ENCODE peak calls at places on chromosomes 5 and 9, in four cellular contexts. U is NCI-H2107, W is left colon, V is left lung. S is an unnamed sample.

GRCh38 chr9:110303136-110303535 is 34.5 kb downstream of the TXNDC8 start:
- DNase-seq in U (no peak), V (no peak), W (no peak), S (no peak)

GRCh38 chr5:73654861-73655318 is 28.9 kb downstream of the ARHGEF28 start:
- DNase-seq in W (no peak), V (no peak), U (no peak), S (no peak)

GRCh38 chr5:156359452-156359851 is 32.5 kb downstream of the SGCD start:
- DNase-seq in U (no peak), V (no peak), W (no peak), S (no peak)

GRCh38 chr9:68750786-68751185 is 45.7 kb downstream of the PIP5K1B start:
- DNase-seq in V (no peak), W (no peak), U (no peak), S (no peak)

GRCh38 chr5:10485142-10485795 is 43.6 kb downstream of the ROPN1L start:
- DNase-seq in W (no peak), U (no peak), V (no peak), S (peak; percentile 79)

GRCh38 chr9:103977163-103977562 is 116.9 kb upstream of the SMC2 start:
- DNase-seq in V (no peak), U (no peak), W (no peak), S (no peak)

GRCh38 chr5:115348175-115348574 is 51.7 kb upstream of the CCDC112 start:
- DNase-seq in V (no peak), W (no peak), U (no peak), S (no peak)

GRCh38 chr5:160181965-160182622 is 47.2 kb upstream of the FABP6 start:
- DNase-seq in U (no peak), W (no peak), V (no peak), S (no peak)

GRCh38 chr5:54526604-54527359 is 9.2 kb downstream of the SNX18 start:
- DNase-seq in U (no peak), W (no peak), V (no peak), S (no peak)

GRCh38 chr5:173495225-173495904 is 121.1 kb downstream of the BOD1 start:
- DNase-seq in V (no peak), U (no peak), W (no peak), S (no peak)

GRCh38 chr9:88710449-88710848 is 175.5 kb downstream of the NXNL2 start:
- DNase-seq in U (no peak), V (no peak), W (no peak), S (no peak)

GRCh38 chr9:98625728-98626127 is 83.0 kb downstream of the GABBR2 start:
- DNase-seq in U (no peak), W (no peak), V (no peak), S (no peak)

GRCh38 chr5:33563983-33564908 is 123.5 kb downstream of the TARS1 start:
- DNase-seq in U (no peak), V (no peak), W (no peak), S (no peak)

GRCh38 chr9:101465330-101465915 is 29.8 kb upstream of the ALDOB start:
- DNase-seq in U (no peak), W (peak; percentile 86), V (peak; percentile 27), S (peak; percentile 56)

GRCh38 chr5:66891184-66891925 is 295.2 kb downstream of the MAST4 start:
- DNase-seq in W (peak; percentile 58), U (no peak), V (no peak), S (no peak)

GRCh38 chr9:21789541-21790037 is 12.8 kb upstream of the MTAP start:
- DNase-seq in V (no peak), W (peak; percentile 42), U (peak; percentile 25), S (peak; percentile 58)

GRCh38 chr5:164422400-164422799 is 917.0 kb downstream of the MAT2B start:
- DNase-seq in V (no peak), U (no peak), W (no peak), S (no peak)